ENCODE peak calls at places on chromosomes 13 and 19, in seven cellular contexts. One of them, this sample, is unnamed.

GRCh38 chr13:105428816-105429215 is 1106.6 kb downstream of the EFNB2 start:
- DNase-seq in brain microvascular endothelial cell: no peak
- DNase-seq in breast epithelium: no peak
- DNase-seq in caudate nucleus: no peak
- DNase-seq in Peyer's patch: no peak
- DNase-seq in ovary: no peak
- DNase-seq in heart left ventricle: no peak
- DNase-seq in this sample: no peak

GRCh38 chr13:73835138-73835721 is 299.0 kb downstream of the KLF12 start:
- DNase-seq in caudate nucleus: no peak
- DNase-seq in breast epithelium: no peak
- DNase-seq in ovary: no peak
- DNase-seq in brain microvascular endothelial cell: no peak
- DNase-seq in heart left ventricle: no peak
- DNase-seq in Peyer's patch: no peak
- DNase-seq in this sample: no peak

GRCh38 chr13:106649495-106649894 is 81.6 kb upstream of the ARGLU1 start:
- DNase-seq in Peyer's patch: peak; percentile 58
- DNase-seq in heart left ventricle: no peak
- DNase-seq in ovary: no peak
- DNase-seq in breast epithelium: no peak
- DNase-seq in caudate nucleus: no peak
- DNase-seq in brain microvascular endothelial cell: peak; percentile 31
- DNase-seq in this sample: no peak

GRCh38 chr13:26061947-26062346 is 10.1 kb upstream of the SHISA2 start:
- DNase-seq in breast epithelium: no peak
- DNase-seq in caudate nucleus: no peak
- DNase-seq in ovary: no peak
- DNase-seq in brain microvascular endothelial cell: peak; percentile 91
- DNase-seq in heart left ventricle: no peak
- DNase-seq in Peyer's patch: no peak
- DNase-seq in this sample: no peak

GRCh38 chr19:30784850-30785459 is 412.8 kb downstream of the ZNF536 start:
- DNase-seq in caudate nucleus: peak; percentile 13
- DNase-seq in Peyer's patch: peak; percentile 66
- DNase-seq in brain microvascular endothelial cell: peak; percentile 12
- DNase-seq in ovary: peak; percentile 63
- DNase-seq in heart left ventricle: peak; percentile 48
- DNase-seq in breast epithelium: no peak
- DNase-seq in this sample: peak; percentile 61

GRCh38 chr13:76293751-76294150 is 592.5 kb downstream of the KCTD12 start:
- DNase-seq in brain microvascular endothelial cell: peak; percentile 17
- DNase-seq in breast epithelium: no peak
- DNase-seq in ovary: no peak
- DNase-seq in caudate nucleus: no peak
- DNase-seq in heart left ventricle: no peak
- DNase-seq in Peyer's patch: no peak
- DNase-seq in this sample: no peak

GRCh38 chr19:39413903-39414608 is 1.6 kb downstream of the PLEKHG2 start:
- DNase-seq in breast epithelium: no peak
- DNase-seq in heart left ventricle: no peak
- DNase-seq in brain microvascular endothelial cell: no peak
- DNase-seq in ovary: peak; percentile 63
- DNase-seq in caudate nucleus: no peak
- DNase-seq in Peyer's patch: no peak
- DNase-seq in this sample: no peak

GRCh38 chr19:1122972-1123363 is 19.2 kb downstream of the GPX4 start:
- DNase-seq in Peyer's patch: peak; percentile 78
- DNase-seq in breast epithelium: no peak
- DNase-seq in brain microvascular endothelial cell: peak; percentile 60
- DNase-seq in ovary: peak; percentile 52
- DNase-seq in caudate nucleus: no peak
- DNase-seq in heart left ventricle: no peak
- DNase-seq in this sample: peak; percentile 87

GRCh38 chr19:57068921-57069697 is 50.7 kb upstream of the USP29 start:
- DNase-seq in ovary: peak; percentile 90
- DNase-seq in breast epithelium: peak; percentile 71
- DNase-seq in heart left ventricle: no peak
- DNase-seq in brain microvascular endothelial cell: no peak
- DNase-seq in caudate nucleus: peak; percentile 7
- DNase-seq in Peyer's patch: no peak
- DNase-seq in this sample: no peak

GRCh38 chr13:105087941-105088340 is 1447.5 kb downstream of the EFNB2 start:
- DNase-seq in brain microvascular endothelial cell: no peak
- DNase-seq in Peyer's patch: no peak
- DNase-seq in breast epithelium: no peak
- DNase-seq in ovary: no peak
- DNase-seq in heart left ventricle: no peak
- DNase-seq in caudate nucleus: no peak
- DNase-seq in this sample: no peak

GRCh38 chr13:20972731-20973130 is 70.2 kb upstream of the XPO4 start:
- DNase-seq in ovary: no peak
- DNase-seq in Peyer's patch: no peak
- DNase-seq in caudate nucleus: no peak
- DNase-seq in heart left ventricle: no peak
- DNase-seq in brain microvascular endothelial cell: no peak
- DNase-seq in breast epithelium: no peak
- DNase-seq in this sample: no peak

GRCh38 chr13:27926644-27927434 is 7.0 kb downstream of the PDX1 start:
- DNase-seq in heart left ventricle: no peak
- DNase-seq in caudate nucleus: no peak
- DNase-seq in breast epithelium: no peak
- DNase-seq in ovary: no peak
- DNase-seq in Peyer's patch: no peak
- DNase-seq in brain microvascular endothelial cell: no peak
- DNase-seq in this sample: no peak

GRCh38 chr19:41531438-41532311 is 44.3 kb upstream of the CEACAM21 start:
- DNase-seq in Peyer's patch: peak; percentile 91
- DNase-seq in caudate nucleus: peak; percentile 40
- DNase-seq in brain microvascular endothelial cell: peak; percentile 44
- DNase-seq in heart left ventricle: peak; percentile 88
- DNase-seq in ovary: peak; percentile 63
- DNase-seq in breast epithelium: peak; percentile 83
- DNase-seq in this sample: peak; percentile 74

GRCh38 chr19:13042443-13043130 is 47.3 kb downstream of the NFIX start:
- DNase-seq in heart left ventricle: no peak
- DNase-seq in brain microvascular endothelial cell: no peak
- DNase-seq in breast epithelium: no peak
- DNase-seq in Peyer's patch: no peak
- DNase-seq in ovary: no peak
- DNase-seq in caudate nucleus: no peak
- DNase-seq in this sample: no peak

GRCh38 chr13:66586489-66586888 is 643.6 kb downstream of the PCDH9 start:
- DNase-seq in caudate nucleus: no peak
- DNase-seq in breast epithelium: no peak
- DNase-seq in ovary: no peak
- DNase-seq in heart left ventricle: no peak
- DNase-seq in brain microvascular endothelial cell: no peak
- DNase-seq in Peyer's patch: no peak
- DNase-seq in this sample: no peak

GRCh38 chr19:18966304-18966703 is 25.3 kb upstream of the HOMER3 start:
- DNase-seq in brain microvascular endothelial cell: no peak
- DNase-seq in heart left ventricle: no peak
- DNase-seq in Peyer's patch: no peak
- DNase-seq in ovary: no peak
- DNase-seq in breast epithelium: no peak
- DNase-seq in caudate nucleus: no peak
- DNase-seq in this sample: no peak

GRCh38 chr13:113809934-113810333 is 50.9 kb downstream of the TMEM255B start:
- DNase-seq in brain microvascular endothelial cell: no peak
- DNase-seq in Peyer's patch: no peak
- DNase-seq in ovary: no peak
- DNase-seq in heart left ventricle: no peak
- DNase-seq in breast epithelium: no peak
- DNase-seq in caudate nucleus: no peak
- DNase-seq in this sample: no peak

GRCh38 chr19:49546825-49547565 is 19.2 kb downstream of the RCN3 start:
- DNase-seq in breast epithelium: no peak
- DNase-seq in heart left ventricle: peak; percentile 65
- DNase-seq in brain microvascular endothelial cell: peak; percentile 83
- DNase-seq in Peyer's patch: peak; percentile 89
- DNase-seq in ovary: peak; percentile 85
- DNase-seq in caudate nucleus: peak; percentile 60
- DNase-seq in this sample: no peak

GRCh38 chr19:35846038-35846668 is 6.2 kb downstream of the NPHS1 start:
- DNase-seq in brain microvascular endothelial cell: no peak
- DNase-seq in Peyer's patch: no peak
- DNase-seq in caudate nucleus: no peak
- DNase-seq in ovary: no peak
- DNase-seq in breast epithelium: no peak
- DNase-seq in heart left ventricle: no peak
- DNase-seq in this sample: no peak

GRCh38 chr13:111854403-111854802 is 212.5 kb upstream of the SOX1 start:
- DNase-seq in caudate nucleus: no peak
- DNase-seq in brain microvascular endothelial cell: no peak
- DNase-seq in breast epithelium: no peak
- DNase-seq in Peyer's patch: no peak
- DNase-seq in heart left ventricle: no peak
- DNase-seq in ovary: no peak
- DNase-seq in this sample: no peak

GRCh38 chr19:48715681-48716171 is 3.8 kb downstream of the MAMSTR start:
- DNase-seq in ovary: peak; percentile 54
- DNase-seq in caudate nucleus: no peak
- DNase-seq in breast epithelium: no peak
- DNase-seq in Peyer's patch: no peak
- DNase-seq in heart left ventricle: peak; percentile 61
- DNase-seq in brain microvascular endothelial cell: no peak
- DNase-seq in this sample: no peak

GRCh38 chr13:50990540-50991506 is 81.2 kb downstream of the RNASEH2B start:
- DNase-seq in caudate nucleus: peak; percentile 25
- DNase-seq in breast epithelium: no peak
- DNase-seq in heart left ventricle: peak; percentile 71
- DNase-seq in Peyer's patch: peak; percentile 58
- DNase-seq in ovary: peak; percentile 57
- DNase-seq in brain microvascular endothelial cell: peak; percentile 9
- DNase-seq in this sample: peak; percentile 51

GRCh38 chr13:104246955-104247354 is 1180.7 kb upstream of the SLC10A2 start:
- DNase-seq in Peyer's patch: no peak
- DNase-seq in heart left ventricle: no peak
- DNase-seq in caudate nucleus: no peak
- DNase-seq in breast epithelium: no peak
- DNase-seq in brain microvascular endothelial cell: no peak
- DNase-seq in ovary: no peak
- DNase-seq in this sample: no peak

GRCh38 chr19:19587776-19588175 is 30.7 kb downstream of the PBX4 start:
- DNase-seq in brain microvascular endothelial cell: no peak
- DNase-seq in heart left ventricle: no peak
- DNase-seq in ovary: no peak
- DNase-seq in Peyer's patch: no peak
- DNase-seq in breast epithelium: no peak
- DNase-seq in caudate nucleus: no peak
- DNase-seq in this sample: no peak

GRCh38 chr19:677201-677600 is 1.0 kb downstream of the FSTL3 start:
- DNase-seq in ovary: peak; percentile 89
- DNase-seq in brain microvascular endothelial cell: peak; percentile 83
- DNase-seq in heart left ventricle: peak; percentile 85
- DNase-seq in Peyer's patch: peak; percentile 64
- DNase-seq in caudate nucleus: no peak
- DNase-seq in breast epithelium: peak; percentile 77
- DNase-seq in this sample: peak; percentile 87

GRCh38 chr13:50365300-50365682 is 350.0 kb downstream of the KCNRG start:
- DNase-seq in brain microvascular endothelial cell: no peak
- DNase-seq in ovary: no peak
- DNase-seq in Peyer's patch: no peak
- DNase-seq in caudate nucleus: no peak
- DNase-seq in breast epithelium: no peak
- DNase-seq in heart left ventricle: no peak
- DNase-seq in this sample: no peak

GRCh38 chr13:46403851-46404731 is 17.0 kb upstream of the RUBCNL start:
- DNase-seq in heart left ventricle: no peak
- DNase-seq in ovary: no peak
- DNase-seq in brain microvascular endothelial cell: no peak
- DNase-seq in Peyer's patch: no peak
- DNase-seq in caudate nucleus: no peak
- DNase-seq in breast epithelium: no peak
- DNase-seq in this sample: no peak

GRCh38 chr13:29472317-29472961 is 123.0 kb downstream of the SLC7A1 start:
- DNase-seq in brain microvascular endothelial cell: peak; percentile 62
- DNase-seq in ovary: peak; percentile 29
- DNase-seq in Peyer's patch: peak; percentile 79
- DNase-seq in heart left ventricle: no peak
- DNase-seq in caudate nucleus: no peak
- DNase-seq in breast epithelium: no peak
- DNase-seq in this sample: no peak

GRCh38 chr13:44920013-44920412 is 69.3 kb downstream of the NUFIP1 start:
- DNase-seq in ovary: no peak
- DNase-seq in heart left ventricle: no peak
- DNase-seq in brain microvascular endothelial cell: no peak
- DNase-seq in breast epithelium: no peak
- DNase-seq in caudate nucleus: no peak
- DNase-seq in Peyer's patch: no peak
- DNase-seq in this sample: no peak
- H3K27ac ChIP-seq in ovary: no peak overlapping the region
- H3K27ac ChIP-seq in heart left ventricle: peak overlapping the region; percentile 91
- H3K27ac ChIP-seq in brain microvascular endothelial cell: no peak overlapping the region
- H3K27ac ChIP-seq in breast epithelium: peak overlapping the region; percentile 97
- H3K27ac ChIP-seq in caudate nucleus: no peak overlapping the region
- H3K27ac ChIP-seq in Peyer's patch: peak overlapping the region; percentile 98
- H3K27ac ChIP-seq in this sample: peak overlapping the region; percentile 93

GRCh38 chr19:3113100-3114017 is 19.2 kb downstream of the GNA11 start:
- DNase-seq in brain microvascular endothelial cell: no peak
- DNase-seq in caudate nucleus: no peak
- DNase-seq in heart left ventricle: peak; percentile 17
- DNase-seq in ovary: no peak
- DNase-seq in Peyer's patch: no peak
- DNase-seq in breast epithelium: no peak
- DNase-seq in this sample: no peak
- H3K27ac ChIP-seq in brain microvascular endothelial cell: no peak overlapping the region
- H3K27ac ChIP-seq in caudate nucleus: no peak overlapping the region
- H3K27ac ChIP-seq in heart left ventricle: no peak overlapping the region
- H3K27ac ChIP-seq in ovary: no peak overlapping the region
- H3K27ac ChIP-seq in Peyer's patch: no peak overlapping the region
- H3K27ac ChIP-seq in breast epithelium: no peak overlapping the region
- H3K27ac ChIP-seq in this sample: no peak overlapping the region

GRCh38 chr19:44856438-44857083 is 10.5 kb downstream of the NECTIN2 start:
- DNase-seq in heart left ventricle: no peak
- DNase-seq in breast epithelium: no peak
- DNase-seq in ovary: no peak
- DNase-seq in brain microvascular endothelial cell: peak; percentile 48
- DNase-seq in caudate nucleus: no peak
- DNase-seq in Peyer's patch: no peak
- DNase-seq in this sample: no peak

GRCh38 chr19:44855606-44856005 is 9.5 kb downstream of the NECTIN2 start:
- DNase-seq in heart left ventricle: no peak
- DNase-seq in ovary: no peak
- DNase-seq in breast epithelium: no peak
- DNase-seq in Peyer's patch: no peak
- DNase-seq in brain microvascular endothelial cell: no peak
- DNase-seq in caudate nucleus: no peak
- DNase-seq in this sample: no peak

GRCh38 chr19:44857837-44858236 is 11.7 kb downstream of the NECTIN2 start:
- DNase-seq in breast epithelium: no peak
- DNase-seq in ovary: no peak
- DNase-seq in brain microvascular endothelial cell: no peak
- DNase-seq in caudate nucleus: no peak
- DNase-seq in heart left ventricle: no peak
- DNase-seq in Peyer's patch: no peak
- DNase-seq in this sample: no peak
- H3K27ac ChIP-seq in breast epithelium: no peak overlapping the region
- H3K27ac ChIP-seq in ovary: no peak overlapping the region
- H3K27ac ChIP-seq in brain microvascular endothelial cell: no peak overlapping the region
- H3K27ac ChIP-seq in caudate nucleus: no peak overlapping the region
- H3K27ac ChIP-seq in heart left ventricle: no peak overlapping the region
- H3K27ac ChIP-seq in Peyer's patch: no peak overlapping the region
- H3K27ac ChIP-seq in this sample: no peak overlapping the region

GRCh38 chr19:11383706-11384048 is 437 bp downstream of the EPOR start:
- DNase-seq in heart left ventricle: no peak
- DNase-seq in brain microvascular endothelial cell: no peak
- DNase-seq in Peyer's patch: no peak
- DNase-seq in breast epithelium: no peak
- DNase-seq in caudate nucleus: no peak
- DNase-seq in ovary: no peak
- DNase-seq in this sample: no peak
- H3K27ac ChIP-seq in heart left ventricle: no peak overlapping the region
- H3K27ac ChIP-seq in brain microvascular endothelial cell: no peak overlapping the region
- H3K27ac ChIP-seq in Peyer's patch: peak overlapping the region; percentile 4
- H3K27ac ChIP-seq in breast epithelium: no peak overlapping the region
- H3K27ac ChIP-seq in caudate nucleus: no peak overlapping the region
- H3K27ac ChIP-seq in ovary: no peak overlapping the region
- H3K27ac ChIP-seq in this sample: no peak overlapping the region

This sample was measured in psoas muscle.